ENCODE peak calls at places on chromosomes 7 and 10, in eight cellular contexts. One of them, this sample, is unnamed.

GRCh38 chr10:22816298-22816653 is 101.9 kb upstream of the PIP4K2A start:
- DNase-seq in tibial nerve: no peak
- DNase-seq in IMR-90: peak; percentile 96
- DNase-seq in uterus: no peak
- DNase-seq in HFF-Myc: peak; percentile 92
- DNase-seq in fibroblast of mammary gland: peak; percentile 95
- DNase-seq in coronary artery: no peak
- DNase-seq in choroid plexus epithelial cell: peak; percentile 92
- DNase-seq in this sample: peak; percentile 90

GRCh38 chr10:75606203-75606779 is 174.9 kb downstream of the LRMDA start:
- DNase-seq in choroid plexus epithelial cell: no peak
- DNase-seq in IMR-90: no peak
- DNase-seq in tibial nerve: no peak
- DNase-seq in HFF-Myc: no peak
- DNase-seq in fibroblast of mammary gland: no peak
- DNase-seq in uterus: no peak
- DNase-seq in coronary artery: no peak
- DNase-seq in this sample: no peak

GRCh38 chr7:106778656-106779250 is 86.3 kb upstream of the PIK3CG start:
- DNase-seq in HFF-Myc: no peak
- DNase-seq in tibial nerve: no peak
- DNase-seq in choroid plexus epithelial cell: peak; percentile 12
- DNase-seq in IMR-90: peak; percentile 32
- DNase-seq in fibroblast of mammary gland: no peak
- DNase-seq in coronary artery: no peak
- DNase-seq in uterus: no peak
- DNase-seq in this sample: no peak

GRCh38 chr10:69335063-69335587 is 56.8 kb downstream of the HK1 start:
- DNase-seq in coronary artery: no peak
- DNase-seq in HFF-Myc: no peak
- DNase-seq in uterus: no peak
- DNase-seq in choroid plexus epithelial cell: peak; percentile 85
- DNase-seq in tibial nerve: no peak
- DNase-seq in IMR-90: no peak
- DNase-seq in fibroblast of mammary gland: peak; percentile 61
- DNase-seq in this sample: peak; percentile 72

GRCh38 chr10:70849582-70850016 is 33.9 kb downstream of the SGPL1 start:
- DNase-seq in fibroblast of mammary gland: peak; percentile 67
- DNase-seq in tibial nerve: no peak
- DNase-seq in IMR-90: peak; percentile 95
- DNase-seq in HFF-Myc: peak; percentile 56
- DNase-seq in choroid plexus epithelial cell: peak; percentile 83
- DNase-seq in uterus: no peak
- DNase-seq in coronary artery: no peak
- DNase-seq in this sample: peak; percentile 84

GRCh38 chr7:16851829-16852228 is 30.0 kb downstream of the AGR3 start:
- DNase-seq in coronary artery: no peak
- DNase-seq in HFF-Myc: no peak
- DNase-seq in IMR-90: no peak
- DNase-seq in choroid plexus epithelial cell: no peak
- DNase-seq in fibroblast of mammary gland: no peak
- DNase-seq in uterus: no peak
- DNase-seq in tibial nerve: no peak
- DNase-seq in this sample: no peak

GRCh38 chr10:58266826-58267712 is 625 bp downstream of the IPMK start:
- DNase-seq in HFF-Myc: no peak
- DNase-seq in coronary artery: peak; percentile 86
- DNase-seq in tibial nerve: peak; percentile 63
- DNase-seq in choroid plexus epithelial cell: peak; percentile 84
- DNase-seq in uterus: peak; percentile 34
- DNase-seq in fibroblast of mammary gland: peak; percentile 57
- DNase-seq in IMR-90: peak; percentile 59
- DNase-seq in this sample: peak; percentile 87

GRCh38 chr10:108561649-108562048 is 1361.7 kb downstream of the XPNPEP1 start:
- DNase-seq in IMR-90: no peak
- DNase-seq in fibroblast of mammary gland: peak; percentile 76
- DNase-seq in uterus: no peak
- DNase-seq in tibial nerve: no peak
- DNase-seq in choroid plexus epithelial cell: peak; percentile 31
- DNase-seq in coronary artery: no peak
- DNase-seq in HFF-Myc: peak; percentile 12
- DNase-seq in this sample: no peak

GRCh38 chr7:149261321-149261828 is 621 bp upstream of the ZNF783 start:
- DNase-seq in IMR-90: peak; percentile 52
- DNase-seq in fibroblast of mammary gland: peak; percentile 71
- DNase-seq in coronary artery: no peak
- DNase-seq in HFF-Myc: no peak
- DNase-seq in uterus: no peak
- DNase-seq in choroid plexus epithelial cell: peak; percentile 48
- DNase-seq in tibial nerve: peak; percentile 13
- DNase-seq in this sample: peak; percentile 44

GRCh38 chr10:73931767-73932624 is 21.1 kb downstream of the PLAU start:
- DNase-seq in coronary artery: no peak
- DNase-seq in fibroblast of mammary gland: no peak
- DNase-seq in HFF-Myc: no peak
- DNase-seq in tibial nerve: no peak
- DNase-seq in uterus: no peak
- DNase-seq in choroid plexus epithelial cell: no peak
- DNase-seq in IMR-90: no peak
- DNase-seq in this sample: no peak

GRCh38 chr10:58807631-58808024 is 295.0 kb downstream of the BICC1 start:
- DNase-seq in HFF-Myc: peak; percentile 65
- DNase-seq in IMR-90: peak; percentile 63
- DNase-seq in coronary artery: no peak
- DNase-seq in choroid plexus epithelial cell: peak; percentile 24
- DNase-seq in uterus: peak; percentile 23
- DNase-seq in fibroblast of mammary gland: peak; percentile 93
- DNase-seq in tibial nerve: peak; percentile 30
- DNase-seq in this sample: peak; percentile 24

GRCh38 chr10:52314822-52315552 is 906 bp downstream of the DKK1 start:
- DNase-seq in coronary artery: no peak
- DNase-seq in tibial nerve: no peak
- DNase-seq in IMR-90: peak; percentile 41
- DNase-seq in choroid plexus epithelial cell: peak; percentile 52
- DNase-seq in HFF-Myc: no peak
- DNase-seq in uterus: no peak
- DNase-seq in fibroblast of mammary gland: peak; percentile 40
- DNase-seq in this sample: peak; percentile 48

GRCh38 chr7:618539-619355 is 99.1 kb upstream of the PDGFA start:
- DNase-seq in HFF-Myc: no peak
- DNase-seq in choroid plexus epithelial cell: no peak
- DNase-seq in coronary artery: no peak
- DNase-seq in tibial nerve: no peak
- DNase-seq in fibroblast of mammary gland: no peak
- DNase-seq in IMR-90: peak; percentile 26
- DNase-seq in uterus: no peak
- DNase-seq in this sample: peak; percentile 45

GRCh38 chr7:130956417-130957139 is 222.6 kb upstream of the KLF14 start:
- DNase-seq in uterus: no peak
- DNase-seq in IMR-90: peak; percentile 70
- DNase-seq in tibial nerve: no peak
- DNase-seq in coronary artery: no peak
- DNase-seq in choroid plexus epithelial cell: no peak
- DNase-seq in HFF-Myc: no peak
- DNase-seq in fibroblast of mammary gland: peak; percentile 44
- DNase-seq in this sample: no peak

GRCh38 chr10:74981831-74982633 is 129.4 kb upstream of the SAMD8 start:
- DNase-seq in fibroblast of mammary gland: no peak
- DNase-seq in tibial nerve: no peak
- DNase-seq in IMR-90: no peak
- DNase-seq in choroid plexus epithelial cell: no peak
- DNase-seq in HFF-Myc: no peak
- DNase-seq in coronary artery: no peak
- DNase-seq in uterus: no peak
- DNase-seq in this sample: no peak

GRCh38 chr7:79453558-79454324 is at the start of gene MAGI2:
- DNase-seq in IMR-90: peak; percentile 84
- DNase-seq in uterus: peak; percentile 87
- DNase-seq in choroid plexus epithelial cell: peak; percentile 91
- DNase-seq in coronary artery: peak; percentile 93
- DNase-seq in HFF-Myc: no peak
- DNase-seq in tibial nerve: peak; percentile 86
- DNase-seq in fibroblast of mammary gland: peak; percentile 71
- DNase-seq in this sample: peak; percentile 90

GRCh38 chr7:79451580-79451979 is 1.9 kb downstream of the MAGI2 start:
- DNase-seq in coronary artery: no peak
- DNase-seq in tibial nerve: no peak
- DNase-seq in choroid plexus epithelial cell: no peak
- DNase-seq in IMR-90: peak; percentile 25
- DNase-seq in fibroblast of mammary gland: peak; percentile 25
- DNase-seq in uterus: no peak
- DNase-seq in HFF-Myc: no peak
- DNase-seq in this sample: no peak

GRCh38 chr7:101772508-101773306 is 44.7 kb upstream of the CUX1 start:
- DNase-seq in HFF-Myc: no peak
- DNase-seq in choroid plexus epithelial cell: no peak
- DNase-seq in uterus: no peak
- DNase-seq in coronary artery: no peak
- DNase-seq in fibroblast of mammary gland: peak; percentile 9
- DNase-seq in IMR-90: no peak
- DNase-seq in tibial nerve: no peak
- DNase-seq in this sample: no peak

GRCh38 chr10:33335550-33335799 is 1.0 kb upstream of the NRP1 start:
- DNase-seq in coronary artery: peak; percentile 75
- DNase-seq in HFF-Myc: no peak
- DNase-seq in uterus: no peak
- DNase-seq in tibial nerve: no peak
- DNase-seq in choroid plexus epithelial cell: no peak
- DNase-seq in fibroblast of mammary gland: no peak
- DNase-seq in IMR-90: no peak
- DNase-seq in this sample: no peak

GRCh38 chr7:19772858-19773337 is 519 bp downstream of the TMEM196 start:
- DNase-seq in tibial nerve: no peak
- DNase-seq in fibroblast of mammary gland: peak; percentile 11
- DNase-seq in coronary artery: no peak
- DNase-seq in choroid plexus epithelial cell: peak; percentile 26
- DNase-seq in HFF-Myc: no peak
- DNase-seq in IMR-90: peak; percentile 5
- DNase-seq in uterus: peak; percentile 34
- DNase-seq in this sample: peak; percentile 27

GRCh38 chr7:54839538-54840213 is 80.7 kb upstream of the SEC61G start:
- DNase-seq in uterus: peak; percentile 50
- DNase-seq in choroid plexus epithelial cell: peak; percentile 61
- DNase-seq in fibroblast of mammary gland: peak; percentile 89
- DNase-seq in IMR-90: peak; percentile 56
- DNase-seq in coronary artery: peak; percentile 77
- DNase-seq in HFF-Myc: no peak
- DNase-seq in tibial nerve: peak; percentile 65
- DNase-seq in this sample: peak; percentile 37

DNA sequence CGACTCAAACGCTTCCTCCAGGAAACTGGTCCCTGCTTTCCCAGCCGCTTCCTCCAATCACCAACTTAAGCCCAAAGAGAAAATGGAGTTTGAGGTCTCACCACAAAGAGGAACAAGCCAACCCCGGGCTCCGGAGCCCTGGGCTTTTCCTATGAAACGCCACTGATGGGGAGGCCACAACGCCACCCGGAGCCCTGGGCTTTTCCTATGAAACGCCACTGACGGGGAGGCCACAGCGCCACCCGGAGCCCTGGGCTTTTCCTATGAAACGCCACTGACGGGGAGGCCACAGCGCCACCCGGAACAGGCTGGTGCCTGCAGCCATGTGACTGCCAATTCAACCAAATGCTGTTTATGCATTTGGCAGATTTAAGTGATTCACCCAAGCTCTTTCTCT is 45.8 kb downstream of the DPYSL4 start:
- DNase-seq in coronary artery: no peak
- DNase-seq in fibroblast of mammary gland: no peak
- DNase-seq in tibial nerve: peak; percentile 32
- DNase-seq in choroid plexus epithelial cell: no peak
- DNase-seq in uterus: no peak
- DNase-seq in IMR-90: no peak
- DNase-seq in HFF-Myc: no peak
- DNase-seq in this sample: no peak
- H3K4me3 ChIP-seq in coronary artery: no peak overlapping the region
- H3K4me3 ChIP-seq in fibroblast of mammary gland: no peak overlapping the region
- H3K4me3 ChIP-seq in tibial nerve: no peak overlapping the region
- H3K4me3 ChIP-seq in choroid plexus epithelial cell: no peak overlapping the region
- H3K4me3 ChIP-seq in uterus: no peak overlapping the region
- H3K4me3 ChIP-seq in IMR-90: no peak overlapping the region
- H3K4me3 ChIP-seq in HFF-Myc: no peak overlapping the region
- H3K4me3 ChIP-seq in this sample: no peak overlapping the region

DNA sequence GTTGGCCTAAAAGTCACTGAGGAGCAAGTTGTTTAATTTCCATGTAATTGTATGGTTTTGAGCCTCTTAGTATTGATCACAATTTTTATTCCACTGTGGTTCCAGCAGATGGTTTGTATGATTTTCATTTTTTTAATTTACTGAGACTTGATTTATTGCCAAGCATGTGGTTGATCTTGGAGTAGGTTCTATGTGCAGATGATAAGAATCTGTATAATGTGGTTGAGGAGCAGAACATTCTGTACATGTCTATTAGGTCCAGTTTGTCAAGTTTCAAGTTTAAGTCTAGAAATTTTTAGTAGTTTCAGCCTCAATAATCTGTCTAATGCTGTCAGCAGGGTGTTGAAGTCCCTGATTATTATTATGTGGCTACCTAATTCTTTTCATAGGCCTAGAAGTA is 22.7 kb upstream of the ZWINT start:
- DNase-seq in tibial nerve: no peak
- DNase-seq in uterus: no peak
- DNase-seq in IMR-90: no peak
- DNase-seq in coronary artery: no peak
- DNase-seq in HFF-Myc: no peak
- DNase-seq in fibroblast of mammary gland: no peak
- DNase-seq in choroid plexus epithelial cell: peak; percentile 10
- DNase-seq in this sample: no peak
- TF ChIP-seq CTCF in tibial nerve: no peak
- TF ChIP-seq CTCF in uterus: no peak
- TF ChIP-seq CTCF in IMR-90: no peak
- TF ChIP-seq CTCF in coronary artery: no peak
- TF ChIP-seq CTCF in HFF-Myc: no peak
- TF ChIP-seq CTCF in fibroblast of mammary gland: no peak
- TF ChIP-seq CTCF in choroid plexus epithelial cell: no peak
- TF ChIP-seq CTCF in this sample: no peak

GRCh38 chr10:101839421-101840063 is 4.1 kb downstream of the KCNIP2 start:
- DNase-seq in fibroblast of mammary gland: peak; percentile 26
- DNase-seq in tibial nerve: no peak
- DNase-seq in choroid plexus epithelial cell: peak; percentile 36
- DNase-seq in uterus: peak; percentile 37
- DNase-seq in coronary artery: no peak
- DNase-seq in IMR-90: peak; percentile 11
- DNase-seq in HFF-Myc: no peak
- DNase-seq in this sample: no peak
- H3K4me3 ChIP-seq in fibroblast of mammary gland: peak overlapping the region; percentile 35
- H3K4me3 ChIP-seq in tibial nerve: peak overlapping the region; percentile 40
- H3K4me3 ChIP-seq in choroid plexus epithelial cell: peak overlapping the region; percentile 46
- H3K4me3 ChIP-seq in uterus: no peak overlapping the region
- H3K4me3 ChIP-seq in coronary artery: peak overlapping the region; percentile 46
- H3K4me3 ChIP-seq in IMR-90: peak overlapping the region; percentile 30
- H3K4me3 ChIP-seq in HFF-Myc: peak overlapping the region; percentile 32
- H3K4me3 ChIP-seq in this sample: peak overlapping the region; percentile 39

DNA sequence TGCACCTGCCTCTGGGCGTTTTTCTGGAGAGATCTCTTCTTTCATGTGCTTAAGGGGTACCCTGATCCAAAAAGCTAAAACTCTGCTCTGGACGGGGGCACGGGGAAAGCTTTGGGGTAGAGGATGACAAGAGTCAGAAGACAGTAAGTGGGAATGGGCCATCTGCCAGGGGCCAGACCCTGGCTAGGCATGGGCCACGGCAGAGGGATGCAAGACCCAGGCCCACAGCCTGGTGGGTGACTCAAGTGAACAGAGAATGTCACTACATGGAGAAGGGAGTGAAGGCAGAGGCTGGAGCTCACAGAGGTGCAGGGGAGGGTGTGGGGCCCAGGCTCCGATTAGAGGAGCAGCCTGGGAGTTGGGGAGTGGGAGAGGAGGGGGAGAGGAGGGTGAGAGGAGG is 15.3 kb downstream of the FLNC start:
- DNase-seq in uterus: no peak
- DNase-seq in HFF-Myc: no peak
- DNase-seq in IMR-90: no peak
- DNase-seq in choroid plexus epithelial cell: no peak
- DNase-seq in tibial nerve: no peak
- DNase-seq in fibroblast of mammary gland: no peak
- DNase-seq in coronary artery: no peak
- DNase-seq in this sample: no peak
- TF ChIP-seq CTCF in uterus: no peak
- TF ChIP-seq CTCF in HFF-Myc: no peak
- TF ChIP-seq CTCF in IMR-90: no peak
- TF ChIP-seq CTCF in choroid plexus epithelial cell: no peak
- TF ChIP-seq CTCF in tibial nerve: no peak
- TF ChIP-seq CTCF in fibroblast of mammary gland: no peak
- TF ChIP-seq CTCF in coronary artery: no peak
- TF ChIP-seq CTCF in this sample: no peak

This sample was measured in fibroblast of villous mesenchyme.